ENCODE peak calls at places on chromosomes 11 and 22, in seven cellular contexts. A, I, X, J, Q, N and Z are unnamed samples.

GRCh38 chr22:36017661-36018091 is 10.9 kb downstream of the RBFOX2 start:
- DNase-seq in A (no peak), Q (no peak), I (no peak), X (no peak), J (no peak), N (no peak), Z (no peak)

GRCh38 chr11:15893080-15893492 is 463.3 kb downstream of the SOX6 start:
- DNase-seq in J (no peak), X (no peak), Q (no peak), A (no peak), I (no peak), N (no peak), Z (no peak)

GRCh38 chr11:7576671-7577225 is 62.9 kb downstream of the PPFIBP2 start:
- DNase-seq in J (no peak), I (peak), N (no peak), X (no peak), Q (no peak), A (no peak), Z (no peak)

GRCh38 chr11:31233425-31233824 is 136.1 kb downstream of the DCDC1 start:
- DNase-seq in N (no peak), Q (no peak), X (peak), J (no peak), A (no peak), I (no peak), Z (no peak)

GRCh38 chr11:111604392-111605009 is 2.3 kb downstream of the SIK2 start:
- DNase-seq in A (no peak), X (peak), N (no peak), J (no peak), I (no peak), Q (no peak), Z (no peak)

GRCh38 chr11:12271241-12271640 is 106.1 kb upstream of the PARVA start:
- DNase-seq in X (no peak), N (no peak), Q (no peak), J (no peak), A (no peak), I (no peak), Z (no peak)

GRCh38 chr11:116224154-116224888 is 548.5 kb downstream of the BUD13 start:
- DNase-seq in A (no peak), I (no peak), Q (peak), X (peak), N (no peak), J (peak), Z (peak)

GRCh38 chr11:79237676-79238075 is 203.2 kb downstream of the TENM4 start:
- DNase-seq in I (no peak), J (no peak), N (no peak), X (no peak), Q (no peak), A (no peak), Z (no peak)

GRCh38 chr11:29669336-29669735 is 347.5 kb downstream of the KCNA4 start:
- DNase-seq in I (no peak), J (no peak), X (no peak), Q (no peak), A (no peak), N (no peak), Z (no peak)

GRCh38 chr11:1863352-1864215 is 10.7 kb downstream of the LSP1 start:
- DNase-seq in J (peak), Q (no peak), N (peak), I (peak), X (peak), A (peak), Z (no peak)

GRCh38 chr22:48474881-48475280 is 1352.8 kb downstream of the BRD1 start:
- DNase-seq in N (peak), I (no peak), A (peak), X (no peak), J (no peak), Q (no peak), Z (no peak)

GRCh38 chr22:30402036-30402759 is 5.4 kb downstream of the SEC14L2 start:
- DNase-seq in I (no peak), Q (no peak), A (no peak), J (no peak), N (no peak), X (no peak), Z (no peak)

GRCh38 chr11:5274340-5274739 is 4.6 kb upstream of the HBE1 start:
- DNase-seq in I (no peak), N (no peak), A (no peak), Q (no peak), X (no peak), J (no peak), Z (no peak)

GRCh38 chr11:34480339-34480738 is 33.3 kb downstream of the ELF5 start:
- DNase-seq in I (no peak), J (no peak), Q (no peak), X (no peak), A (no peak), N (no peak), Z (no peak)

GRCh38 chr22:45441158-45441557 is 27.7 kb downstream of the RIBC2 start:
- DNase-seq in X (peak), I (peak), A (no peak), J (peak), Q (peak), N (no peak), Z (no peak)
- TF ChIP-seq POLR2AphosphoS5 in X (no peak), I (peak), A (no peak), J (peak), Q (no peak), N (no peak), Z (no peak)

DNA sequence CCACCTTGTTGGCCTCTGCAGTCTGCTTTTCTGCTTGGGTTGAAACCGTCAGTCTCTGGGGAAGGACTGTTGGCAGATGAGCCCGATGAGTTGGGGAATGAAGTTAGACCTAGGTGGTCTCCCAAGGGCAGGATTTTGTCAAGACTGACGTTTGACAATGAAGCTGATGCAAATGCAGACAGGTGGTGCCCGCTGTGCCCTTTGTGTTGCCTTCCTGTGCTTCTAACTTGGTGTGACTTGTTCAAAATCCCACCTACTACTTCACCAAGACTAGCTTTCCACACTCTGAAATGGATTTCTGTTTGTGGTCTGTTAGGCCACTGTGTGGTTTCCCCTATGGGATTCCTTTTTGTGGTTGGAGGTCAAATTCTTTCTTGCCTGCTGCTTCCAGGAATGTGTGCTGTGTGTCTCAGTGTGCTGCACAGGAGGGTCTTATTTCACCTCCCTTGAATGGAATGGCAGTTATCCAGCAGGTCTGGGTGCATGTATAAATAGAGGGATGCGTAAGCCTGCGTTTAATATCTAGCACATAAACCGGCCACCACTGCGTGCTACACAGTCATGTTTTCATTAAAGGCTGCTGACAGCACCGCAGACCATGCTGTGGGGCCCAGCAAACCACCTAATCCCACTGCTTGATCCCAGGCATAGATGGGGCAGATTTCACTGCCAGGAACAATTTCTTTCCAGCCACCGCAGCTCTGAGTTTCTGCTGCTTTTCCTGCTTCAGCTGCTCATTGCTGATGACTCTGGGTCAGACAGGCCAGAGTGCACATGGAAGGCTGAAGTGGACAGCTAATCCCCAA is 44.8 kb downstream of the ADAMTS8 start:
- DNase-seq in N (no peak), Q (no peak), A (no peak), J (no peak), X (no peak), I (no peak), Z (no peak)
- TF ChIP-seq POLR2A in N (no peak), Q (no peak), A (no peak), J (no peak), X (no peak), I (no peak), Z (no peak)

GRCh38 chr22:24109649-24110048 is 71.6 kb upstream of the SUSD2 start:
- DNase-seq in J (no peak), N (no peak), A (no peak), I (no peak), X (no peak), Q (no peak), Z (no peak)

GRCh38 chr22:24105661-24106060 is 75.6 kb upstream of the SUSD2 start:
- DNase-seq in I (no peak), N (no peak), J (no peak), X (no peak), Q (no peak), A (no peak), Z (no peak)

GRCh38 chr22:24106385-24107381 is 74.6 kb upstream of the SUSD2 start:
- DNase-seq in X (no peak), N (no peak), J (no peak), A (no peak), I (no peak), Q (peak), Z (no peak)

GRCh38 chr22:24108073-24108472 is 73.2 kb upstream of the SUSD2 start:
- DNase-seq in I (no peak), X (no peak), A (no peak), N (no peak), Q (no peak), J (no peak), Z (no peak)

DNA sequence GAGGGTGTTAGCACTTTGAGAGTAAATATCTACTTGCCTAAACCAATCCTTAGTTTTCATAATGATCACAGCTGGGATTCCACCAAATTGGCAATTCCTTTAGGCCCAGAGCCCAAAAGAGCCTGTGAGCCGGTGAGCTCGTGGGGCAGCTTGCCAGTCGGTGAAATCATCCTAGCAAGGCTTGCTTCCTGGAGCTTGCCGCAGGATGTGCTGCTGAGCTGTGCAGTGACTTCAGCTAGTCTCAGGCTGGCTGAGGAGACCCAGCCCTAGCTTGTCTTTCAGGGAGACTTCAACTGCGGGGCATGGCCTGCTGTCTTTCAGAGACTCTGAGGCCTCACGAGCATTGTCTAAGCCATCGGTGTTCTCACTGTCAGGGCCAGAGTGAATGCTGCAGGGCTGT is 73.6 kb upstream of the SUSD2 start:
- DNase-seq in J (peak), N (no peak), X (no peak), Q (no peak), I (peak), A (peak), Z (no peak)
- TF ChIP-seq POLR2AphosphoS5 in J (peak), N (no peak), X (no peak), Q (no peak), I (peak), A (no peak), Z (no peak)

GRCh38 chr11:72771507-72771906 is 19.3 kb upstream of the ARAP1 start:
- DNase-seq in Q (no peak), I (no peak), J (no peak), A (no peak), N (no peak), X (no peak), Z (no peak)
- TF ChIP-seq POLR2A in Q (no peak), I (no peak), J (no peak), A (no peak), N (no peak), X (no peak), Z (no peak)